ENCODE peak calls at places on chromosome 21, in six cellular contexts. One of them, this sample, is unnamed.

GRCh38 chr21:44253832-44254700 is 7.6 kb downstream of the DNMT3L start:
- DNase-seq in hippocampal formation: no peak
- DNase-seq in activated CD8-positive, alpha-beta memory T cell treated with anti-CD3 and anti-CD28 coated beads, Interleukin-2, amount 50 U/mL, for 48 hours: peak; percentile 41
- DNase-seq in T-helper 2 cell: no peak
- DNase-seq in trophoblast cell: no peak
- DNase-seq in neural crest cell: no peak
- DNase-seq in this sample: no peak

GRCh38 chr21:45931397-45931969 is 50.1 kb upstream of the COL6A1 start:
- DNase-seq in hippocampal formation: no peak
- DNase-seq in activated CD8-positive, alpha-beta memory T cell treated with anti-CD3 and anti-CD28 coated beads, Interleukin-2, amount 50 U/mL, for 48 hours: no peak
- DNase-seq in T-helper 2 cell: no peak
- DNase-seq in trophoblast cell: no peak
- DNase-seq in neural crest cell: no peak
- DNase-seq in this sample: no peak

GRCh38 chr21:42632771-42633690 is 20.4 kb upstream of the PDE9A start:
- DNase-seq in hippocampal formation: no peak
- DNase-seq in activated CD8-positive, alpha-beta memory T cell treated with anti-CD3 and anti-CD28 coated beads, Interleukin-2, amount 50 U/mL, for 48 hours: no peak
- DNase-seq in T-helper 2 cell: no peak
- DNase-seq in trophoblast cell: no peak
- DNase-seq in neural crest cell: no peak
- DNase-seq in this sample: no peak

GRCh38 chr21:36909901-36910561 is 56.4 kb downstream of the HLCS start:
- DNase-seq in hippocampal formation: no peak
- DNase-seq in activated CD8-positive, alpha-beta memory T cell treated with anti-CD3 and anti-CD28 coated beads, Interleukin-2, amount 50 U/mL, for 48 hours: peak; percentile 55
- DNase-seq in T-helper 2 cell: no peak
- DNase-seq in trophoblast cell: peak; percentile 98
- DNase-seq in neural crest cell: no peak
- DNase-seq in this sample: no peak

GRCh38 chr21:46636550-46637289 is 1.2 kb downstream of the PRMT2 start:
- DNase-seq in hippocampal formation: no peak
- DNase-seq in activated CD8-positive, alpha-beta memory T cell treated with anti-CD3 and anti-CD28 coated beads, Interleukin-2, amount 50 U/mL, for 48 hours: no peak
- DNase-seq in T-helper 2 cell: no peak
- DNase-seq in trophoblast cell: no peak
- DNase-seq in neural crest cell: no peak
- DNase-seq in this sample: no peak

GRCh38 chr21:42281196-42281680 is 34.0 kb downstream of the TFF3 start:
- DNase-seq in hippocampal formation: no peak
- DNase-seq in activated CD8-positive, alpha-beta memory T cell treated with anti-CD3 and anti-CD28 coated beads, Interleukin-2, amount 50 U/mL, for 48 hours: no peak
- DNase-seq in T-helper 2 cell: no peak
- DNase-seq in trophoblast cell: no peak
- DNase-seq in neural crest cell: no peak
- DNase-seq in this sample: no peak

GRCh38 chr21:35616090-35616489 is 444.2 kb downstream of the SETD4 start:
- DNase-seq in hippocampal formation: no peak
- DNase-seq in activated CD8-positive, alpha-beta memory T cell treated with anti-CD3 and anti-CD28 coated beads, Interleukin-2, amount 50 U/mL, for 48 hours: no peak
- DNase-seq in T-helper 2 cell: no peak
- DNase-seq in trophoblast cell: no peak
- DNase-seq in neural crest cell: no peak
- DNase-seq in this sample: no peak

GRCh38 chr21:41641821-41642368 is 125.0 kb downstream of the RIPK4 start:
- DNase-seq in hippocampal formation: no peak
- DNase-seq in activated CD8-positive, alpha-beta memory T cell treated with anti-CD3 and anti-CD28 coated beads, Interleukin-2, amount 50 U/mL, for 48 hours: no peak
- DNase-seq in T-helper 2 cell: no peak
- DNase-seq in trophoblast cell: peak; percentile 64
- DNase-seq in neural crest cell: no peak
- DNase-seq in this sample: no peak

GRCh38 chr21:45880097-45881068 is 101.2 kb upstream of the COL6A1 start:
- DNase-seq in hippocampal formation: peak; percentile 36
- DNase-seq in activated CD8-positive, alpha-beta memory T cell treated with anti-CD3 and anti-CD28 coated beads, Interleukin-2, amount 50 U/mL, for 48 hours: peak; percentile 88
- DNase-seq in T-helper 2 cell: peak; percentile 59
- DNase-seq in trophoblast cell: peak; percentile 66
- DNase-seq in neural crest cell: peak; percentile 72
- DNase-seq in this sample: peak; percentile 27

GRCh38 chr21:46099476-46099875 is 1.6 kb downstream of the COL6A2 start:
- DNase-seq in hippocampal formation: no peak
- DNase-seq in activated CD8-positive, alpha-beta memory T cell treated with anti-CD3 and anti-CD28 coated beads, Interleukin-2, amount 50 U/mL, for 48 hours: peak; percentile 45
- DNase-seq in T-helper 2 cell: no peak
- DNase-seq in trophoblast cell: no peak
- DNase-seq in neural crest cell: no peak
- DNase-seq in this sample: no peak